ENCODE peak calls at places on chromosome 16, in eight cellular contexts. One of them, this sample, is unnamed.

GRCh38 chr16:50453446-50453845 is 84.7 kb upstream of the BRD7 start:
- DNase-seq in BE2C: no peak
- DNase-seq in pancreas: no peak
- DNase-seq in brain microvascular endothelial cell: no peak
- DNase-seq in heart right ventricle: no peak
- DNase-seq in astrocyte of the spinal cord: no peak
- DNase-seq in AG04449: no peak
- DNase-seq in H1: no peak
- DNase-seq in this sample: no peak

GRCh38 chr16:23072084-23072599 is 77.1 kb downstream of the USP31 start:
- DNase-seq in brain microvascular endothelial cell: peak; percentile 85
- DNase-seq in AG04449: no peak
- DNase-seq in BE2C: peak; percentile 83
- DNase-seq in heart right ventricle: peak; percentile 90
- DNase-seq in astrocyte of the spinal cord: peak; percentile 86
- DNase-seq in pancreas: no peak
- DNase-seq in H1: no peak
- DNase-seq in this sample: no peak

GRCh38 chr16:76970087-76970744 is 220.8 kb upstream of the MON1B start:
- DNase-seq in H1: no peak
- DNase-seq in astrocyte of the spinal cord: peak; percentile 3
- DNase-seq in pancreas: no peak
- DNase-seq in heart right ventricle: no peak
- DNase-seq in BE2C: no peak
- DNase-seq in brain microvascular endothelial cell: no peak
- DNase-seq in AG04449: no peak
- DNase-seq in this sample: no peak

GRCh38 chr16:86604436-86605220 is 26.3 kb downstream of the FOXL1 start:
- DNase-seq in pancreas: no peak
- DNase-seq in astrocyte of the spinal cord: no peak
- DNase-seq in heart right ventricle: no peak
- DNase-seq in AG04449: no peak
- DNase-seq in H1: no peak
- DNase-seq in brain microvascular endothelial cell: no peak
- DNase-seq in BE2C: no peak
- DNase-seq in this sample: no peak

GRCh38 chr16:54936979-54937672 is 6.5 kb downstream of the IRX5 start:
- DNase-seq in heart right ventricle: peak; percentile 38
- DNase-seq in BE2C: no peak
- DNase-seq in brain microvascular endothelial cell: no peak
- DNase-seq in pancreas: no peak
- DNase-seq in AG04449: no peak
- DNase-seq in astrocyte of the spinal cord: peak; percentile 74
- DNase-seq in H1: no peak
- DNase-seq in this sample: no peak

GRCh38 chr16:84726670-84727467 is 27.1 kb downstream of the USP10 start:
- DNase-seq in pancreas: no peak
- DNase-seq in heart right ventricle: no peak
- DNase-seq in BE2C: no peak
- DNase-seq in brain microvascular endothelial cell: no peak
- DNase-seq in AG04449: no peak
- DNase-seq in astrocyte of the spinal cord: no peak
- DNase-seq in H1: no peak
- DNase-seq in this sample: no peak

GRCh38 chr16:30605148-30605547 is 5.0 kb downstream of the ZNF689 start:
- DNase-seq in pancreas: no peak
- DNase-seq in BE2C: no peak
- DNase-seq in AG04449: no peak
- DNase-seq in astrocyte of the spinal cord: no peak
- DNase-seq in brain microvascular endothelial cell: no peak
- DNase-seq in heart right ventricle: no peak
- DNase-seq in H1: no peak
- DNase-seq in this sample: no peak

GRCh38 chr16:88373211-88373610 is 9.5 kb upstream of the ZNF469 start:
- DNase-seq in brain microvascular endothelial cell: no peak
- DNase-seq in H1: no peak
- DNase-seq in heart right ventricle: no peak
- DNase-seq in BE2C: no peak
- DNase-seq in AG04449: no peak
- DNase-seq in pancreas: no peak
- DNase-seq in astrocyte of the spinal cord: no peak
- DNase-seq in this sample: no peak

GRCh38 chr16:85195271-85195647 is 83.0 kb upstream of the CIBAR2 start:
- DNase-seq in pancreas: no peak
- DNase-seq in AG04449: no peak
- DNase-seq in astrocyte of the spinal cord: no peak
- DNase-seq in brain microvascular endothelial cell: no peak
- DNase-seq in heart right ventricle: no peak
- DNase-seq in BE2C: no peak
- DNase-seq in H1: no peak
- DNase-seq in this sample: no peak

GRCh38 chr16:23214796-23215195 is 32.3 kb downstream of the SCNN1G start:
- DNase-seq in pancreas: no peak
- DNase-seq in BE2C: no peak
- DNase-seq in H1: no peak
- DNase-seq in AG04449: no peak
- DNase-seq in heart right ventricle: no peak
- DNase-seq in astrocyte of the spinal cord: no peak
- DNase-seq in brain microvascular endothelial cell: no peak
- DNase-seq in this sample: no peak

GRCh38 chr16:23863511-23864422 is 28.0 kb downstream of the PRKCB start:
- DNase-seq in AG04449: no peak
- DNase-seq in H1: no peak
- DNase-seq in brain microvascular endothelial cell: no peak
- DNase-seq in BE2C: no peak
- DNase-seq in pancreas: no peak
- DNase-seq in astrocyte of the spinal cord: no peak
- DNase-seq in heart right ventricle: no peak
- DNase-seq in this sample: no peak

GRCh38 chr16:10040136-10041080 is 141.8 kb downstream of the GRIN2A start:
- DNase-seq in pancreas: no peak
- DNase-seq in astrocyte of the spinal cord: no peak
- DNase-seq in AG04449: no peak
- DNase-seq in H1: no peak
- DNase-seq in brain microvascular endothelial cell: no peak
- DNase-seq in heart right ventricle: no peak
- DNase-seq in BE2C: no peak
- DNase-seq in this sample: no peak

GRCh38 chr16:26818393-26818792 is 248.3 kb upstream of the C16orf82 start:
- DNase-seq in brain microvascular endothelial cell: no peak
- DNase-seq in heart right ventricle: no peak
- DNase-seq in BE2C: no peak
- DNase-seq in H1: no peak
- DNase-seq in pancreas: no peak
- DNase-seq in AG04449: no peak
- DNase-seq in astrocyte of the spinal cord: no peak
- DNase-seq in this sample: no peak

GRCh38 chr16:1102333-1102700 is 6.3 kb upstream of the C1QTNF8 start:
- DNase-seq in astrocyte of the spinal cord: no peak
- DNase-seq in BE2C: no peak
- DNase-seq in heart right ventricle: no peak
- DNase-seq in brain microvascular endothelial cell: no peak
- DNase-seq in H1: no peak
- DNase-seq in pancreas: no peak
- DNase-seq in AG04449: no peak
- DNase-seq in this sample: no peak

GRCh38 chr16:11052080-11052808 is 107.9 kb downstream of the CLEC16A start:
- DNase-seq in AG04449: no peak
- DNase-seq in astrocyte of the spinal cord: no peak
- DNase-seq in BE2C: no peak
- DNase-seq in H1: no peak
- DNase-seq in heart right ventricle: no peak
- DNase-seq in pancreas: no peak
- DNase-seq in brain microvascular endothelial cell: no peak
- DNase-seq in this sample: no peak

GRCh38 chr16:48413291-48413690 is 28.1 kb upstream of the SIAH1 start:
- DNase-seq in BE2C: no peak
- DNase-seq in brain microvascular endothelial cell: no peak
- DNase-seq in AG04449: no peak
- DNase-seq in heart right ventricle: no peak
- DNase-seq in astrocyte of the spinal cord: no peak
- DNase-seq in H1: no peak
- DNase-seq in pancreas: no peak
- DNase-seq in this sample: no peak

GRCh38 chr16:22035094-22035675 is 27.3 kb downstream of the MOSMO start:
- DNase-seq in astrocyte of the spinal cord: no peak
- DNase-seq in heart right ventricle: no peak
- DNase-seq in BE2C: no peak
- DNase-seq in brain microvascular endothelial cell: no peak
- DNase-seq in H1: no peak
- DNase-seq in AG04449: no peak
- DNase-seq in pancreas: no peak
- DNase-seq in this sample: no peak

GRCh38 chr16:86073763-86074493 is 175.0 kb downstream of the IRF8 start:
- DNase-seq in H1: no peak
- DNase-seq in brain microvascular endothelial cell: no peak
- DNase-seq in astrocyte of the spinal cord: no peak
- DNase-seq in heart right ventricle: no peak
- DNase-seq in AG04449: no peak
- DNase-seq in BE2C: no peak
- DNase-seq in pancreas: peak; percentile 48
- DNase-seq in this sample: no peak

GRCh38 chr16:66275795-66276428 is 90.6 kb upstream of the CDH5 start:
- DNase-seq in pancreas: peak; percentile 20
- DNase-seq in BE2C: peak; percentile 63
- DNase-seq in heart right ventricle: no peak
- DNase-seq in H1: peak; percentile 50
- DNase-seq in brain microvascular endothelial cell: peak; percentile 92
- DNase-seq in AG04449: no peak
- DNase-seq in astrocyte of the spinal cord: peak; percentile 77
- DNase-seq in this sample: no peak

GRCh38 chr16:31421587-31421986 is 6.6 kb downstream of the COX6A2 start:
- DNase-seq in heart right ventricle: no peak
- DNase-seq in pancreas: no peak
- DNase-seq in brain microvascular endothelial cell: no peak
- DNase-seq in H1: no peak
- DNase-seq in BE2C: no peak
- DNase-seq in AG04449: no peak
- DNase-seq in astrocyte of the spinal cord: no peak
- DNase-seq in this sample: no peak

GRCh38 chr16:4362476-4363250 is 9.0 kb upstream of the VASN start:
- DNase-seq in AG04449: no peak
- DNase-seq in pancreas: no peak
- DNase-seq in BE2C: peak; percentile 7
- DNase-seq in H1: no peak
- DNase-seq in brain microvascular endothelial cell: no peak
- DNase-seq in astrocyte of the spinal cord: no peak
- DNase-seq in heart right ventricle: no peak
- DNase-seq in this sample: no peak

GRCh38 chr16:17744903-17745581 is 274.3 kb upstream of the XYLT1 start:
- DNase-seq in H1: peak; percentile 31
- DNase-seq in pancreas: no peak
- DNase-seq in brain microvascular endothelial cell: peak; percentile 5
- DNase-seq in AG04449: no peak
- DNase-seq in heart right ventricle: no peak
- DNase-seq in BE2C: no peak
- DNase-seq in astrocyte of the spinal cord: no peak
- DNase-seq in this sample: no peak

GRCh38 chr16:25013751-25014499 is 1.2 kb downstream of the ARHGAP17 start:
- DNase-seq in pancreas: no peak
- DNase-seq in AG04449: no peak
- DNase-seq in BE2C: no peak
- DNase-seq in astrocyte of the spinal cord: no peak
- DNase-seq in heart right ventricle: no peak
- DNase-seq in H1: no peak
- DNase-seq in brain microvascular endothelial cell: no peak
- DNase-seq in this sample: no peak

GRCh38 chr16:57530104-57530522 is 6.3 kb downstream of the CCDC102A start:
- DNase-seq in pancreas: peak; percentile 49
- DNase-seq in brain microvascular endothelial cell: peak; percentile 54
- DNase-seq in astrocyte of the spinal cord: peak; percentile 68
- DNase-seq in BE2C: no peak
- DNase-seq in AG04449: no peak
- DNase-seq in H1: no peak
- DNase-seq in heart right ventricle: no peak
- DNase-seq in this sample: no peak
- H3K4me3 ChIP-seq in pancreas: no peak overlapping the region
- H3K4me3 ChIP-seq in brain microvascular endothelial cell: no peak overlapping the region
- H3K4me3 ChIP-seq in astrocyte of the spinal cord: no peak overlapping the region
- H3K4me3 ChIP-seq in BE2C: no peak overlapping the region
- H3K4me3 ChIP-seq in AG04449: no peak overlapping the region
- H3K4me3 ChIP-seq in H1: peak overlapping the region; percentile 1
- H3K4me3 ChIP-seq in heart right ventricle: no peak overlapping the region
- H3K4me3 ChIP-seq in this sample: no peak overlapping the region

DNA sequence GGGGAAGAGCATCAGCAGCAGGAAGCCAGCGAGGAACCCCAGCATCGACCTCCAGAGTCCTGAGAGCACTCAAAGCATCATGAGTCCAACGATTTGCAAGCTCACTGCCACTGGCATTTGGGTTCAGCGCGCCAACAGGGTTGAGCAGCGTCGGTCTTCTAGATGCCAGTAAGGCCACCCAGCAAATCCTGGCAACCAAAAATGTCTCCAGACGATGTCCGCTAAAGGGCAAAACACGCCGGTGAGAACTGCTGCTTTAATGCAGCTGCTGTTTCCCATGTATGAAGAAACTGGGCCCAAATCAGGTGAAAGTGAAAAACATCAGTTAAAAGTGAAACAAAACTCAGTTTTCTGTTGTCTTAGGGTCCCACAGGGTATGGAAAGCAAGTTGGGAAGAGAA is 70.2 kb downstream of the ANKRD11 start:
- DNase-seq in astrocyte of the spinal cord: no peak
- DNase-seq in H1: no peak
- DNase-seq in AG04449: no peak
- DNase-seq in pancreas: no peak
- DNase-seq in heart right ventricle: no peak
- DNase-seq in brain microvascular endothelial cell: no peak
- DNase-seq in BE2C: no peak
- DNase-seq in this sample: no peak
- H3K4me3 ChIP-seq in astrocyte of the spinal cord: no peak overlapping the region
- H3K4me3 ChIP-seq in H1: no peak overlapping the region
- H3K4me3 ChIP-seq in AG04449: no peak overlapping the region
- H3K4me3 ChIP-seq in pancreas: no peak overlapping the region
- H3K4me3 ChIP-seq in heart right ventricle: no peak overlapping the region
- H3K4me3 ChIP-seq in brain microvascular endothelial cell: no peak overlapping the region
- H3K4me3 ChIP-seq in BE2C: no peak overlapping the region
- H3K4me3 ChIP-seq in this sample: no peak overlapping the region

GRCh38 chr16:75250809-75251279 is 580 bp downstream of the BCAR1 start:
- DNase-seq in pancreas: peak; percentile 89
- DNase-seq in astrocyte of the spinal cord: peak; percentile 42
- DNase-seq in H1: no peak
- DNase-seq in brain microvascular endothelial cell: no peak
- DNase-seq in heart right ventricle: no peak
- DNase-seq in AG04449: no peak
- DNase-seq in BE2C: peak; percentile 57
- DNase-seq in this sample: no peak
- H3K4me3 ChIP-seq in pancreas: peak overlapping the region; percentile 73
- H3K4me3 ChIP-seq in astrocyte of the spinal cord: peak overlapping the region; percentile 78
- H3K4me3 ChIP-seq in H1: peak overlapping the region; percentile 64
- H3K4me3 ChIP-seq in brain microvascular endothelial cell: peak overlapping the region; percentile 86
- H3K4me3 ChIP-seq in heart right ventricle: peak overlapping the region; percentile 99
- H3K4me3 ChIP-seq in AG04449: peak overlapping the region; percentile 84
- H3K4me3 ChIP-seq in BE2C: peak overlapping the region; percentile 68
- H3K4me3 ChIP-seq in this sample: peak overlapping the region; percentile 84

DNA sequence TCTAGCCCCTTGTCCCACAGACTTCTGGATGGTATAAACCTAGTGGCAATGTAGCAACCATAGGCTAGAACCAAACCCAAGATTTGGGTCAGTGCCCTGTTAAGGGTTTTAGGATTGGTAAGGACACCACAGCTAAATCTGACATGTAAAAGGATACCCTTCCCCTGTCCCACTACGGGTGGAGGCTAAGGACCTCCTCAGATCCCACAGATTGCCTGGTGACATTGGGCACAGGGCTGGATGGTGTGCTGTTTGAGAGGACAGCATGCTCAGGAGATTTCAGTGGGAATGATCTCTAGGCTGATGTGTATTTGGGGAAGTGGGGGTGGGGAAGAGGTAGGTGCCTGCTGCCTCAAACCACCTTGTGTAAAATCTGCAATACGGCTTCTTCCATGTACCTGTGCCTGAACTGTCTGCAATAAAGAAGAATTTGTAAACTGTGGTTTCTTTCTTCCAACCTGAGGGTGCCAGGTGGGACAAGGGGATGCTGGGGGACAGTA is 671 bp upstream of the EDC4 start:
- DNase-seq in brain microvascular endothelial cell: no peak
- DNase-seq in BE2C: no peak
- DNase-seq in AG04449: no peak
- DNase-seq in astrocyte of the spinal cord: no peak
- DNase-seq in H1: no peak
- DNase-seq in pancreas: no peak
- DNase-seq in heart right ventricle: no peak
- DNase-seq in this sample: no peak
- H3K4me3 ChIP-seq in brain microvascular endothelial cell: no peak overlapping the region
- H3K4me3 ChIP-seq in BE2C: peak overlapping the region; percentile 98
- H3K4me3 ChIP-seq in AG04449: no peak overlapping the region
- H3K4me3 ChIP-seq in astrocyte of the spinal cord: no peak overlapping the region
- H3K4me3 ChIP-seq in H1: peak overlapping the region; percentile 95
- H3K4me3 ChIP-seq in pancreas: no peak overlapping the region
- H3K4me3 ChIP-seq in heart right ventricle: peak overlapping the region; percentile 98
- H3K4me3 ChIP-seq in this sample: no peak overlapping the region

This sample was measured in BJ.